ENCODE peak calls at places on chromosomes 16 and 17, in four cellular contexts. One of them, this sample, is unnamed.

GRCh38 chr16:89426736-89427525 is 63.4 kb downstream of the ANKRD11 start:
- DNase-seq in PC-9: no peak
- DNase-seq in anterior cingulate cortex: no peak
- DNase-seq in stimulated activated CD8-positive, alpha-beta memory T cell treated with anti-CD3 and anti-CD28 coated beads, Interleukin-2, amount 100 ng/mL, for 1 hour: no peak
- DNase-seq in this sample: no peak

GRCh38 chr17:43665387-43666101 is 3.8 kb upstream of the MEOX1 start:
- DNase-seq in PC-9: no peak
- DNase-seq in anterior cingulate cortex: no peak
- DNase-seq in stimulated activated CD8-positive, alpha-beta memory T cell treated with anti-CD3 and anti-CD28 coated beads, Interleukin-2, amount 100 ng/mL, for 1 hour: no peak
- DNase-seq in this sample: peak; percentile 60

GRCh38 chr16:1989209-1989825 is 453 bp upstream of the SYNGR3 start:
- DNase-seq in PC-9: no peak
- DNase-seq in anterior cingulate cortex: no peak
- DNase-seq in stimulated activated CD8-positive, alpha-beta memory T cell treated with anti-CD3 and anti-CD28 coated beads, Interleukin-2, amount 100 ng/mL, for 1 hour: no peak
- DNase-seq in this sample: no peak

GRCh38 chr16:87579691-87580090 is 22.6 kb upstream of the JPH3 start:
- DNase-seq in PC-9: no peak
- DNase-seq in anterior cingulate cortex: no peak
- DNase-seq in stimulated activated CD8-positive, alpha-beta memory T cell treated with anti-CD3 and anti-CD28 coated beads, Interleukin-2, amount 100 ng/mL, for 1 hour: no peak
- DNase-seq in this sample: no peak

GRCh38 chr16:53915452-53916160 is 211.7 kb downstream of the FTO start:
- DNase-seq in PC-9: no peak
- DNase-seq in anterior cingulate cortex: no peak
- DNase-seq in stimulated activated CD8-positive, alpha-beta memory T cell treated with anti-CD3 and anti-CD28 coated beads, Interleukin-2, amount 100 ng/mL, for 1 hour: no peak
- DNase-seq in this sample: no peak

GRCh38 chr17:69523252-69523861 is 108.9 kb downstream of the MAP2K6 start:
- DNase-seq in PC-9: no peak
- DNase-seq in anterior cingulate cortex: no peak
- DNase-seq in stimulated activated CD8-positive, alpha-beta memory T cell treated with anti-CD3 and anti-CD28 coated beads, Interleukin-2, amount 100 ng/mL, for 1 hour: no peak
- DNase-seq in this sample: peak; percentile 58

GRCh38 chr17:44970136-44970737 is 2.1 kb upstream of the C1QL1 start:
- DNase-seq in PC-9: no peak
- DNase-seq in anterior cingulate cortex: peak; percentile 54
- DNase-seq in stimulated activated CD8-positive, alpha-beta memory T cell treated with anti-CD3 and anti-CD28 coated beads, Interleukin-2, amount 100 ng/mL, for 1 hour: no peak
- DNase-seq in this sample: no peak

GRCh38 chr17:238964-239259 is 57.5 kb upstream of the DOC2B start:
- DNase-seq in PC-9: no peak
- DNase-seq in anterior cingulate cortex: no peak
- DNase-seq in stimulated activated CD8-positive, alpha-beta memory T cell treated with anti-CD3 and anti-CD28 coated beads, Interleukin-2, amount 100 ng/mL, for 1 hour: no peak
- DNase-seq in this sample: no peak

GRCh38 chr16:28984619-28985135 is at the start of gene LAT:
- DNase-seq in PC-9: no peak
- DNase-seq in anterior cingulate cortex: no peak
- DNase-seq in stimulated activated CD8-positive, alpha-beta memory T cell treated with anti-CD3 and anti-CD28 coated beads, Interleukin-2, amount 100 ng/mL, for 1 hour: peak; percentile 67
- DNase-seq in this sample: no peak